ENCODE peak calls at places on chromosomes 6 and 20, in eight cellular contexts. Z is heart left ventricle, C is neural crest cell, I is GM19239, O is iris pigment epithelial cell, D is coronary artery, A is mammary epithelial cell, B is GM12865. H is an unnamed sample.

GRCh38 chr6:167907837-167908681 is 81.3 kb downstream of the AFDN start:
- DNase-seq in Z (no peak), C (no peak), I (no peak), O (peak), D (no peak), A (peak), B (no peak), H (peak)

GRCh38 chr6:169072127-169073042 is 181.3 kb downstream of the THBS2 start:
- DNase-seq in Z (no peak), C (no peak), I (no peak), O (no peak), D (no peak), A (no peak), B (no peak), H (no peak)

GRCh38 chr6:17098538-17098937 is 3.3 kb upstream of the STMND1 start:
- DNase-seq in Z (no peak), C (no peak), I (no peak), O (peak), D (no peak), A (no peak), B (no peak), H (no peak)

GRCh38 chr6:3324262-3324942 is 65.7 kb downstream of the PSMG4 start:
- DNase-seq in Z (peak), C (no peak), I (no peak), O (peak), D (peak), A (peak), B (peak), H (no peak)

GRCh38 chr6:38346291-38347079 is 293.2 kb downstream of the BTBD9 start:
- DNase-seq in Z (no peak), C (no peak), I (no peak), O (peak), D (no peak), A (peak), B (no peak), H (no peak)

GRCh38 chr6:156564807-156565149 is 212.4 kb upstream of the ARID1B start:
- DNase-seq in Z (no peak), C (no peak), I (no peak), O (no peak), D (no peak), A (no peak), B (no peak), H (peak)

GRCh38 chr6:106509420-106510089 is 119.7 kb downstream of the RTN4IP1 start:
- DNase-seq in Z (no peak), C (no peak), I (no peak), O (peak), D (no peak), A (no peak), B (peak), H (no peak)

GRCh38 chr6:125528614-125529013 is 220.8 kb upstream of the HEY2 start:
- DNase-seq in Z (no peak), C (peak), I (no peak), O (no peak), D (no peak), A (no peak), B (no peak), H (no peak)

GRCh38 chr6:82072771-82073170 is 174.8 kb downstream of the IBTK start:
- DNase-seq in Z (no peak), C (no peak), I (no peak), O (peak), D (no peak), A (peak), B (no peak), H (no peak)

GRCh38 chr20:24993337-24994185 is 1.0 kb upstream of the APMAP start:
- DNase-seq in Z (no peak), C (no peak), I (no peak), O (peak), D (peak), A (peak), B (no peak), H (no peak)

GRCh38 chr20:54624701-54625472 is 149.5 kb downstream of the DOK5 start:
- DNase-seq in Z (peak), C (no peak), I (no peak), O (no peak), D (no peak), A (no peak), B (no peak), H (no peak)

GRCh38 chr6:93676506-93676905 is 257.1 kb upstream of the EPHA7 start:
- DNase-seq in Z (no peak), C (no peak), I (no peak), O (no peak), D (no peak), A (no peak), B (no peak), H (no peak)

GRCh38 chr6:147438758-147439528 is 69.5 kb upstream of the SAMD5 start:
- DNase-seq in Z (no peak), C (no peak), I (no peak), O (no peak), D (no peak), A (no peak), B (peak), H (no peak)

GRCh38 chr20:49297605-49298530 is 20.0 kb upstream of the ZNFX1 start:
- DNase-seq in Z (no peak), C (no peak), I (no peak), O (no peak), D (no peak), A (no peak), B (no peak), H (no peak)

GRCh38 chr20:10454135-10454750 is 19.1 kb downstream of the SLX4IP start:
- DNase-seq in Z (no peak), C (no peak), I (no peak), O (no peak), D (no peak), A (no peak), B (no peak), H (no peak)

GRCh38 chr6:11386323-11386722 is 151.2 kb upstream of the TMEM170B start:
- DNase-seq in Z (no peak), C (no peak), I (no peak), O (no peak), D (no peak), A (no peak), B (peak), H (no peak)

GRCh38 chr6:170142559-170142958 is 148.3 kb downstream of the DLL1 start:
- DNase-seq in Z (no peak), C (no peak), I (no peak), O (no peak), D (peak), A (no peak), B (no peak), H (no peak)

H was measured in HuH-7.